ENCODE peak calls at places on chromosome 11, in six cellular contexts. One of them, this sample, is unnamed.

GRCh38 chr11:117855452-117855851 is 21.0 kb downstream of the FXYD6 start:
- DNase-seq in anterior cingulate cortex: no peak
- DNase-seq in GM04503: no peak
- DNase-seq in EL: no peak
- DNase-seq in DMS 273 treated with DMSO at 0.1 percent for 48 hours: no peak
- DNase-seq in NCI-H1105: no peak
- DNase-seq in this sample: no peak

GRCh38 chr11:124648610-124649009 is 24.9 kb downstream of the SIAE start:
- DNase-seq in anterior cingulate cortex: no peak
- DNase-seq in GM04503: no peak
- DNase-seq in EL: no peak
- DNase-seq in DMS 273 treated with DMSO at 0.1 percent for 48 hours: no peak
- DNase-seq in NCI-H1105: no peak
- DNase-seq in this sample: no peak

GRCh38 chr11:89436071-89436470 is 55.1 kb downstream of the NOX4 start:
- DNase-seq in anterior cingulate cortex: no peak
- DNase-seq in GM04503: no peak
- DNase-seq in EL: peak
- DNase-seq in DMS 273 treated with DMSO at 0.1 percent for 48 hours: no peak
- DNase-seq in NCI-H1105: no peak
- DNase-seq in this sample: peak

GRCh38 chr11:121467965-121468364 is 15.2 kb upstream of the SORL1-AS1 start:
- DNase-seq in anterior cingulate cortex: no peak
- DNase-seq in GM04503: no peak
- DNase-seq in EL: no peak
- DNase-seq in DMS 273 treated with DMSO at 0.1 percent for 48 hours: no peak
- DNase-seq in NCI-H1105: no peak
- DNase-seq in this sample: no peak

GRCh38 chr11:104462346-104462745 is 298.4 kb upstream of the PDGFD start:
- DNase-seq in anterior cingulate cortex: no peak
- DNase-seq in GM04503: no peak
- DNase-seq in EL: peak
- DNase-seq in DMS 273 treated with DMSO at 0.1 percent for 48 hours: no peak
- DNase-seq in NCI-H1105: no peak
- DNase-seq in this sample: peak

GRCh38 chr11:132114185-132114584 is 743.8 kb downstream of the NTM start:
- DNase-seq in anterior cingulate cortex: no peak
- DNase-seq in GM04503: no peak
- DNase-seq in EL: no peak
- DNase-seq in DMS 273 treated with DMSO at 0.1 percent for 48 hours: no peak
- DNase-seq in NCI-H1105: peak
- DNase-seq in this sample: peak

GRCh38 chr11:19703211-19703610 is 9.4 kb upstream of the NAV2 start:
- DNase-seq in anterior cingulate cortex: no peak
- DNase-seq in GM04503: no peak
- DNase-seq in EL: peak
- DNase-seq in DMS 273 treated with DMSO at 0.1 percent for 48 hours: no peak
- DNase-seq in NCI-H1105: no peak
- DNase-seq in this sample: peak

GRCh38 chr11:131917634-131918384 is 547.4 kb downstream of the NTM start:
- DNase-seq in anterior cingulate cortex: no peak
- DNase-seq in GM04503: no peak
- DNase-seq in EL: no peak
- DNase-seq in DMS 273 treated with DMSO at 0.1 percent for 48 hours: no peak
- DNase-seq in NCI-H1105: no peak
- DNase-seq in this sample: no peak

GRCh38 chr11:72758690-72759389 is 6.6 kb upstream of the ARAP1 start:
- DNase-seq in anterior cingulate cortex: no peak
- DNase-seq in GM04503: no peak
- DNase-seq in EL: no peak
- DNase-seq in DMS 273 treated with DMSO at 0.1 percent for 48 hours: no peak
- DNase-seq in NCI-H1105: peak
- DNase-seq in this sample: no peak

GRCh38 chr11:78417175-78417887 is at the start of gene GAB2:
- DNase-seq in anterior cingulate cortex: no peak
- DNase-seq in GM04503: no peak
- DNase-seq in EL: no peak
- DNase-seq in DMS 273 treated with DMSO at 0.1 percent for 48 hours: no peak
- DNase-seq in NCI-H1105: peak
- DNase-seq in this sample: no peak

GRCh38 chr11:27807594-27807993 is 107.3 kb upstream of the BDNF start:
- DNase-seq in anterior cingulate cortex: no peak
- DNase-seq in GM04503: peak
- DNase-seq in EL: peak
- DNase-seq in DMS 273 treated with DMSO at 0.1 percent for 48 hours: no peak
- DNase-seq in NCI-H1105: no peak
- DNase-seq in this sample: peak

GRCh38 chr11:17014321-17014773 is at the start of gene PLEKHA7:
- DNase-seq in anterior cingulate cortex: no peak
- DNase-seq in GM04503: no peak
- DNase-seq in EL: no peak
- DNase-seq in DMS 273 treated with DMSO at 0.1 percent for 48 hours: no peak
- DNase-seq in NCI-H1105: no peak
- DNase-seq in this sample: no peak

GRCh38 chr11:29200776-29201574 is 815.9 kb downstream of the KCNA4 start:
- DNase-seq in anterior cingulate cortex: no peak
- DNase-seq in GM04503: no peak
- DNase-seq in EL: no peak
- DNase-seq in DMS 273 treated with DMSO at 0.1 percent for 48 hours: no peak
- DNase-seq in NCI-H1105: no peak
- DNase-seq in this sample: no peak

GRCh38 chr11:94809251-94809650 is 41.1 kb downstream of the AMOTL1 start:
- DNase-seq in anterior cingulate cortex: no peak
- DNase-seq in GM04503: peak
- DNase-seq in EL: peak
- DNase-seq in DMS 273 treated with DMSO at 0.1 percent for 48 hours: no peak
- DNase-seq in NCI-H1105: no peak
- DNase-seq in this sample: no peak

GRCh38 chr11:2204361-2205213 is 33.0 kb upstream of the TH start:
- DNase-seq in anterior cingulate cortex: no peak
- DNase-seq in GM04503: no peak
- DNase-seq in EL: no peak
- DNase-seq in DMS 273 treated with DMSO at 0.1 percent for 48 hours: no peak
- DNase-seq in NCI-H1105: no peak
- DNase-seq in this sample: no peak

GRCh38 chr11:119153049-119153818 is 4.4 kb downstream of the ABCG4 start:
- DNase-seq in anterior cingulate cortex: no peak
- DNase-seq in GM04503: no peak
- DNase-seq in EL: no peak
- DNase-seq in DMS 273 treated with DMSO at 0.1 percent for 48 hours: no peak
- DNase-seq in NCI-H1105: no peak
- DNase-seq in this sample: no peak

GRCh38 chr11:124075841-124076571 is 34.9 kb upstream of the OR10G7 start:
- DNase-seq in anterior cingulate cortex: peak
- DNase-seq in GM04503: no peak
- DNase-seq in EL: no peak
- DNase-seq in DMS 273 treated with DMSO at 0.1 percent for 48 hours: no peak
- DNase-seq in NCI-H1105: peak
- DNase-seq in this sample: peak

GRCh38 chr11:1060885-1061616 is 13.6 kb upstream of the MUC2 start:
- DNase-seq in anterior cingulate cortex: no peak
- DNase-seq in GM04503: peak
- DNase-seq in EL: peak
- DNase-seq in DMS 273 treated with DMSO at 0.1 percent for 48 hours: no peak
- DNase-seq in NCI-H1105: no peak
- DNase-seq in this sample: peak

GRCh38 chr11:27882066-27882697 is 181.9 kb upstream of the BDNF start:
- DNase-seq in anterior cingulate cortex: no peak
- DNase-seq in GM04503: no peak
- DNase-seq in EL: peak
- DNase-seq in DMS 273 treated with DMSO at 0.1 percent for 48 hours: no peak
- DNase-seq in NCI-H1105: no peak
- DNase-seq in this sample: peak

GRCh38 chr11:116062526-116063171 is 558.4 kb upstream of the CADM1 start:
- DNase-seq in anterior cingulate cortex: no peak
- DNase-seq in GM04503: no peak
- DNase-seq in EL: no peak
- DNase-seq in DMS 273 treated with DMSO at 0.1 percent for 48 hours: no peak
- DNase-seq in NCI-H1105: peak
- DNase-seq in this sample: no peak

GRCh38 chr11:88206746-88207145 is 31.5 kb upstream of the RAB38 start:
- DNase-seq in anterior cingulate cortex: no peak
- DNase-seq in GM04503: no peak
- DNase-seq in EL: peak
- DNase-seq in DMS 273 treated with DMSO at 0.1 percent for 48 hours: no peak
- DNase-seq in NCI-H1105: no peak
- DNase-seq in this sample: peak

GRCh38 chr11:97860237-97860636 is 1160.5 kb upstream of the CNTN5 start:
- DNase-seq in anterior cingulate cortex: no peak
- DNase-seq in GM04503: no peak
- DNase-seq in EL: no peak
- DNase-seq in DMS 273 treated with DMSO at 0.1 percent for 48 hours: no peak
- DNase-seq in NCI-H1105: no peak
- DNase-seq in this sample: peak

GRCh38 chr11:121671276-121672168 is 218.8 kb upstream of the SORL1-AS1 start:
- DNase-seq in anterior cingulate cortex: no peak
- DNase-seq in GM04503: no peak
- DNase-seq in EL: no peak
- DNase-seq in DMS 273 treated with DMSO at 0.1 percent for 48 hours: peak
- DNase-seq in NCI-H1105: peak
- DNase-seq in this sample: no peak

GRCh38 chr11:64227405-64227956 is 1.4 kb downstream of the NUDT22 start:
- DNase-seq in anterior cingulate cortex: no peak
- DNase-seq in GM04503: no peak
- DNase-seq in EL: no peak
- DNase-seq in DMS 273 treated with DMSO at 0.1 percent for 48 hours: no peak
- DNase-seq in NCI-H1105: no peak
- DNase-seq in this sample: no peak

GRCh38 chr11:124740277-124740882 is 638 bp downstream of the NRGN start:
- DNase-seq in anterior cingulate cortex: no peak
- DNase-seq in GM04503: no peak
- DNase-seq in EL: peak
- DNase-seq in DMS 273 treated with DMSO at 0.1 percent for 48 hours: no peak
- DNase-seq in NCI-H1105: peak
- DNase-seq in this sample: peak

GRCh38 chr11:123736769-123737168 is 4.7 kb downstream of the ZNF202 start:
- DNase-seq in anterior cingulate cortex: no peak
- DNase-seq in GM04503: no peak
- DNase-seq in EL: no peak
- DNase-seq in DMS 273 treated with DMSO at 0.1 percent for 48 hours: no peak
- DNase-seq in NCI-H1105: no peak
- DNase-seq in this sample: no peak

This sample was measured in ELR.